ENCODE peak calls at places on chromosomes 12 and 14, in five cellular contexts. One of them, this sample, is unnamed. For H3K9me3, the result is how much of the 10 kb centered on the place peaks cover.

GRCh38 chr14:54669759-54670630 is 103.1 kb downstream of the SAMD4A start:
- DNase-seq in GM12878: no peak
- DNase-seq in fibroblast of lung: peak
- DNase-seq in GM23248: peak
- DNase-seq in neuronal stem cell: no peak
- DNase-seq in this sample: no peak

GRCh38 chr14:74866708-74867389 is 9.1 kb downstream of the PROX2 start:
- DNase-seq in fibroblast of lung: no peak
- DNase-seq in GM23248: no peak
- DNase-seq in GM12878: no peak
- DNase-seq in neuronal stem cell: no peak
- DNase-seq in this sample: no peak

GRCh38 chr12:47825239-47825639 is 5.5 kb upstream of the HDAC7 start:
- DNase-seq in GM12878: no peak
- DNase-seq in GM23248: no peak
- DNase-seq in fibroblast of lung: no peak
- DNase-seq in neuronal stem cell: no peak
- DNase-seq in this sample: no peak

GRCh38 chr14:65461730-65462129 is 49.2 kb downstream of the FUT8 start:
- DNase-seq in GM12878: peak
- DNase-seq in neuronal stem cell: no peak
- DNase-seq in fibroblast of lung: peak
- DNase-seq in GM23248: no peak
- DNase-seq in this sample: no peak

GRCh38 chr14:49134940-49135339 is 451.2 kb downstream of the RPS29 start:
- DNase-seq in neuronal stem cell: no peak
- DNase-seq in fibroblast of lung: no peak
- DNase-seq in GM23248: no peak
- DNase-seq in GM12878: no peak
- DNase-seq in this sample: no peak

GRCh38 chr14:33777651-33778050 is 173.2 kb downstream of the EGLN3 start:
- DNase-seq in fibroblast of lung: no peak
- DNase-seq in GM12878: no peak
- DNase-seq in GM23248: no peak
- DNase-seq in neuronal stem cell: no peak
- DNase-seq in this sample: no peak

GRCh38 chr14:54642950-54643695 is 76.2 kb downstream of the SAMD4A start:
- DNase-seq in GM23248: peak
- DNase-seq in neuronal stem cell: no peak
- DNase-seq in GM12878: no peak
- DNase-seq in fibroblast of lung: peak
- DNase-seq in this sample: no peak

GRCh38 chr12:31217356-31218130 is 108.4 kb downstream of the SINHCAF start:
- DNase-seq in GM12878: no peak
- DNase-seq in fibroblast of lung: no peak
- DNase-seq in GM23248: no peak
- DNase-seq in neuronal stem cell: no peak
- DNase-seq in this sample: no peak

GRCh38 chr12:24015771-24016170 is 66.3 kb upstream of the SOX5 start:
- DNase-seq in GM12878: no peak
- DNase-seq in GM23248: no peak
- DNase-seq in fibroblast of lung: no peak
- DNase-seq in neuronal stem cell: peak
- DNase-seq in this sample: no peak

GRCh38 chr12:128820723-128821432 is 2.9 kb downstream of the SLC15A4 start:
- DNase-seq in GM12878: no peak
- DNase-seq in fibroblast of lung: no peak
- DNase-seq in neuronal stem cell: no peak
- DNase-seq in GM23248: no peak
- DNase-seq in this sample: no peak

GRCh38 chr12:90995041-90995440 is 9.7 kb downstream of the EPYC start:
- DNase-seq in neuronal stem cell: no peak
- DNase-seq in fibroblast of lung: peak
- DNase-seq in GM23248: no peak
- DNase-seq in GM12878: no peak
- DNase-seq in this sample: no peak

GRCh38 chr12:7144414-7145120 is 14.4 kb downstream of the CLSTN3 start:
- DNase-seq in neuronal stem cell: no peak
- DNase-seq in fibroblast of lung: peak
- DNase-seq in GM23248: peak
- DNase-seq in GM12878: no peak
- DNase-seq in this sample: peak

GRCh38 chr12:65824314-65824563 is at the start of gene HMGA2:
- DNase-seq in GM23248: peak
- DNase-seq in fibroblast of lung: peak
- DNase-seq in GM12878: no peak
- DNase-seq in neuronal stem cell: peak
- DNase-seq in this sample: peak

GRCh38 chr14:61887628-61888027 is 125.4 kb downstream of the SNAPC1 start:
- DNase-seq in GM23248: no peak
- DNase-seq in GM12878: no peak
- DNase-seq in fibroblast of lung: no peak
- DNase-seq in neuronal stem cell: no peak
- DNase-seq in this sample: no peak

GRCh38 chr14:89921896-89922548 is 32.5 kb downstream of the EFCAB11 start:
- DNase-seq in GM23248: peak
- DNase-seq in neuronal stem cell: no peak
- DNase-seq in GM12878: no peak
- DNase-seq in fibroblast of lung: peak
- DNase-seq in this sample: no peak

GRCh38 chr12:53044052-53044581 is 5.7 kb upstream of the TNS2 start:
- DNase-seq in GM23248: peak
- DNase-seq in GM12878: no peak
- DNase-seq in fibroblast of lung: no peak
- DNase-seq in neuronal stem cell: no peak
- DNase-seq in this sample: no peak

GRCh38 chr14:101068958-101069549 is 165.5 kb upstream of the RTL1 start:
- DNase-seq in GM12878: no peak
- DNase-seq in GM23248: no peak
- DNase-seq in fibroblast of lung: no peak
- DNase-seq in neuronal stem cell: no peak
- DNase-seq in this sample: no peak

GRCh38 chr12:76020731-76021672 is 10.6 kb downstream of the PHLDA1 start:
- DNase-seq in fibroblast of lung: peak
- DNase-seq in GM23248: peak
- DNase-seq in neuronal stem cell: no peak
- DNase-seq in GM12878: peak
- DNase-seq in this sample: no peak

GRCh38 chr12:5691943-5692342 is 253.1 kb downstream of the ANO2 start:
- DNase-seq in GM12878: no peak
- DNase-seq in neuronal stem cell: no peak
- DNase-seq in fibroblast of lung: peak
- DNase-seq in GM23248: peak
- DNase-seq in this sample: no peak

GRCh38 chr12:13024151-13024946 is 19.8 kb upstream of the FAM234B start:
- DNase-seq in GM23248: peak
- DNase-seq in fibroblast of lung: peak
- DNase-seq in GM12878: no peak
- DNase-seq in neuronal stem cell: no peak
- DNase-seq in this sample: peak

GRCh38 chr12:18492372-18493025 is 231.2 kb downstream of the PIK3C2G start:
- DNase-seq in GM23248: peak
- DNase-seq in neuronal stem cell: no peak
- DNase-seq in fibroblast of lung: peak
- DNase-seq in GM12878: no peak
- DNase-seq in this sample: no peak

GRCh38 chr12:130423991-130424857 is 86.5 kb downstream of the PIWIL1 start:
- DNase-seq in fibroblast of lung: no peak
- DNase-seq in GM12878: no peak
- DNase-seq in GM23248: no peak
- DNase-seq in neuronal stem cell: no peak
- DNase-seq in this sample: no peak

GRCh38 chr12:103326190-103326589 is 169.6 kb downstream of the C12orf42 start:
- DNase-seq in GM23248: peak
- DNase-seq in neuronal stem cell: peak
- DNase-seq in fibroblast of lung: no peak
- DNase-seq in GM12878: no peak
- DNase-seq in this sample: peak

GRCh38 chr12:47838286-47838931 is 18.7 kb upstream of the HDAC7 start:
- DNase-seq in neuronal stem cell: no peak
- DNase-seq in GM12878: no peak
- DNase-seq in fibroblast of lung: peak
- DNase-seq in GM23248: peak
- DNase-seq in this sample: no peak

GRCh38 chr12:124870515-124870914 is 6.9 kb upstream of the SCARB1 start:
- DNase-seq in neuronal stem cell: no peak
- DNase-seq in GM23248: no peak
- DNase-seq in fibroblast of lung: no peak
- DNase-seq in GM12878: no peak
- DNase-seq in this sample: no peak

GRCh38 chr14:79084861-79085260 is 914.7 kb downstream of the NRXN3 start:
- DNase-seq in GM12878: no peak
- DNase-seq in GM23248: no peak
- DNase-seq in fibroblast of lung: no peak
- DNase-seq in neuronal stem cell: no peak
- DNase-seq in this sample: no peak

DNA sequence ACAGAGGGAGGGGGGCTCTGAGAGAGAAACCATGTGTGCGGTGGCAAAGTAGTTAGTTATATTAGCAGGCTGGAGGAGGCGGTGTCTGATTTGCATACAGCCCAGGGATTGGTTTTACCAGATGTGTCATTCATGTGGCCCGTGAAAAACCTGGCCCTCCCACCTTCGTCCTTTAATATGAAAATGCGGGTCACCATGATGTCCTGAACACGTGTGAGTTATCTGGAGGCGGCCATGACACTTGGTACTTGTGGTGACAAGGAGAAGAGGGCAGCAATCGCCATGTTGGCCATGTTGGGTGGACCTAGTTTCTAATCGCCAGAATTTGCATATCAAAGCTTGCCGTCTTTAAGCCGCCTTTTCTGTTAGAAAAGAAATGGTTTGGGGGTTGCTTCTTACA is 108.8 kb downstream of the RAD51B start:
- DNase-seq in neuronal stem cell: no peak
- DNase-seq in fibroblast of lung: no peak
- DNase-seq in GM23248: no peak
- DNase-seq in GM12878: no peak
- DNase-seq in this sample: no peak
- H3K9me3 ChIP-seq in neuronal stem cell: under half
- H3K9me3 ChIP-seq in fibroblast of lung: under half
- H3K9me3 ChIP-seq in GM23248: under half
- H3K9me3 ChIP-seq in GM12878: under half
- H3K9me3 ChIP-seq in this sample: under half

DNA sequence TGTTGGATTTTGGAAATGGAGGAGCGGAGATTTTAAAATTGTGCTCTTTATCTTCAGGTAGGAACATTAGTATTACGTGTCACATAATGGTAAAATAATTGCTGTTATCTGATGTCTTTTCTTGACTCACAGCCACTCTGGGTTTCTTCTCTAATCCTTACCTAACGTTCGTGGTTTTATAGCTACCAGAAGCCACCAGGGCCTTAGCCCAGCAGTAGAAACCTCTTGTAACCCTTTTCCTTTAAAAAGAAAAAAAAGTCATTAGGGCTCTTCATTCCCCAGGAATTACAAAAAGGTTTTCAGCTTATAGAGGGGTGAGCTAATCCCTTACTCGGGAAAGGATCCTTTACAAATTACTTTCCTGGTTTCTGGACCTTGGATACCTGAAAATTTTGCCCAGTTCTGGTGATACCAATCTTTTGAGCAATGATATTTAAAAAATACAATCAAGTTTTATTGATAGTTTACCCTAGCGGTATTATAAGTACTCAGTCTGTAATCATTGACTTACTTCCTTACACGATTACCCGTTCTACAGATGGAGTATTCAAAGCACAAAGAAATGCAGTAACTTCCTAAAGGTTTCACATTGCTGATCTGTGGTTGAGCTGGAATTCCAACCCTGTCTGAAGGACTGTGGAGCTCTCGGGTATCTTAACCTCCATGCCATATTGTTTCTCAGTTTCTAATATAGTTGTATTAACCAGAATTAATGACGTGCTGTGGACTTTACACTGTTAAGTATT is 1.6 kb downstream of the GABARAPL1 start:
- DNase-seq in GM12878: no peak
- DNase-seq in GM23248: peak
- DNase-seq in neuronal stem cell: no peak
- DNase-seq in fibroblast of lung: peak
- DNase-seq in this sample: no peak
- H3K9ac ChIP-seq in GM12878: no peak
- H3K9ac ChIP-seq in GM23248: peak
- H3K9ac ChIP-seq in neuronal stem cell: no peak
- H3K9ac ChIP-seq in fibroblast of lung: peak
- H3K9ac ChIP-seq in this sample: peak

GRCh38 chr12:29104495-29104894 is 44.6 kb upstream of the FAR2 start:
- DNase-seq in GM23248: no peak
- DNase-seq in neuronal stem cell: no peak
- DNase-seq in fibroblast of lung: no peak
- DNase-seq in GM12878: no peak
- DNase-seq in this sample: no peak
- H3K4me2 ChIP-seq in GM23248: no peak
- H3K4me2 ChIP-seq in neuronal stem cell: no peak
- H3K4me2 ChIP-seq in fibroblast of lung: no peak
- H3K4me2 ChIP-seq in GM12878: no peak
- H3K4me2 ChIP-seq in this sample: peak

DNA sequence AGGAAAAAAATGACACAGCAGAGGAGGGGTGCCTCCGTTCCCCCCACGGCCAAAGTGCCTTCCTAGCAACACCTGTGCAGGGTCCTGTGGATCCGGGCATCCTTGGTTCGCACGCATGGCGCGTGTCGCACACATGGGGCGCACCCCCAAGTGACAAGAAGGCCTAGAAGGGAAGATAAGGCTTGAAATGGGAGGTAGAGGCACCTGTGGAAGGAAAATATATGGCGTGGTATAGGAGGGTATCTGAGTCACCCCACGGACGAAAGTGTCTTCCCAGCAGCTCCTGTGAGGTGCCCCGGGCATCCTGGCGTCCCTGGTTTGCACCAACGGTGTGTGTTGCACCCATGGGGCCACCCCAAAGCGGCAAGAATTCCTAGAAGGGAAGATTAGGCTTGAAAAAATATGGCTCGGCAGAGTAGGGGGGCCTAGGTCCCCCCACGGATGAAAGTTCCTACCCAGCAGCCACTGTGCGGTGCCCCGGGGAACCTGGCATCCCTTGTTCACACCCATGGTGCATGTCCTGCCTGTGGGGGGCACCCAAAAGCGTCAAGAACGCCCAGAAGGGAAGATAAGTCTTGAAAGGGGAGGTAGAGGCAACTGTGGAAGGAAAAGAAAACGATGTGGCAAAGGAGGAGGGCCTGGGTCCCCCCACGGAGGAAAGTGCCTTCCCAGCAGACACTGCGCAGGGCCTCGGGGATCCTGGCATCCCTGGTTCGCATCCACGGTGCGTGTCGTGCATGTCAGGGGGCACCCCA is 280.0 kb downstream of the ALG10 start:
- DNase-seq in fibroblast of lung: no peak
- DNase-seq in GM23248: no peak
- DNase-seq in neuronal stem cell: no peak
- DNase-seq in GM12878: no peak
- DNase-seq in this sample: no peak
- H3K9me3 ChIP-seq in fibroblast of lung: under half
- H3K9me3 ChIP-seq in GM23248: under half
- H3K9me3 ChIP-seq in neuronal stem cell: under half
- H3K9me3 ChIP-seq in GM12878: under half
- H3K9me3 ChIP-seq in this sample: under half